ENCODE peak calls at places on chromosomes 12 and 14, in ten cellular contexts. H, L, D, W, P, Z, E, A, Q and G are unnamed samples.

GRCh38 chr14:65321370-65321875 is 91.1 kb upstream of the FUT8 start:
- DNase-seq in Z (no peak), L (no peak), W (no peak), A (no peak), Q (no peak), H (no peak), D (no peak), E (no peak), P (no peak), G (peak)

GRCh38 chr14:97354119-97354722 is 557.0 kb downstream of the VRK1 start:
- DNase-seq in H (no peak), E (no peak), A (no peak), L (no peak), P (no peak), Q (no peak), W (no peak), Z (no peak), D (no peak), G (no peak)

GRCh38 chr12:51953011-51953568 is 1.6 kb downstream of the ACVR1B start:
- DNase-seq in W (no peak), D (peak), E (no peak), P (no peak), Z (no peak), Q (no peak), A (no peak), L (no peak), H (no peak), G (no peak)

GRCh38 chr12:31951008-31951407 is 8.2 kb upstream of the RESF1 start:
- DNase-seq in W (no peak), H (no peak), P (no peak), A (no peak), Q (no peak), Z (no peak), D (no peak), E (no peak), L (no peak), G (no peak)

GRCh38 chr12:131137836-131138637 is 184.3 kb downstream of the ADGRD1 start:
- DNase-seq in W (no peak), A (no peak), L (no peak), H (no peak), Q (no peak), D (peak), Z (no peak), P (no peak), E (peak), G (peak)

GRCh38 chr12:81668475-81668874 is 90.7 kb downstream of the PPFIA2 start:
- DNase-seq in A (no peak), E (no peak), W (no peak), P (no peak), D (no peak), L (no peak), Z (no peak), Q (peak), H (no peak), G (no peak)

GRCh38 chr12:47882796-47883546 is 21.8 kb downstream of the VDR start:
- DNase-seq in L (no peak), Z (no peak), E (peak), H (no peak), P (no peak), Q (no peak), A (no peak), W (no peak), D (no peak), G (no peak)

GRCh38 chr12:49057888-49058287 is 2.7 kb downstream of the KMT2D start:
- DNase-seq in E (peak), D (no peak), Q (no peak), W (no peak), A (peak), L (peak), H (no peak), P (no peak), Z (no peak), G (peak)